ENCODE peak calls at places on chromosomes 12 and 14, in nine cellular contexts. V is stimulated activated naive CD4-positive, alpha-beta T cell treated with Interleukin-2 at 50 U/mL for 16 hours; K is left colon; M is GM23248; Z is stimulated activated CD4-positive, alpha-beta T cell treated with anti-CD3 and anti-CD28 coated beads, Interleukin-4, amount 100 ng/mL, for 48 hours; T is GM04504; S is NCI-H774; O is Calu3; J is hypothalamus. Q is an unnamed sample.

GRCh38 chr14:36604757-36605505 is 22.5 kb upstream of the NKX2-8 start:
- DNase-seq in V (no peak), K (peak), M (peak), Z (peak), T (peak), S (peak), O (peak), J (no peak), Q (peak)

GRCh38 chr14:69682607-69683263 is 71.3 kb downstream of the SUSD6 start:
- DNase-seq in V (no peak), K (no peak), M (peak), Z (no peak), T (no peak), S (no peak), O (no peak), J (no peak), Q (no peak)

GRCh38 chr12:87801860-87802720 is 227.1 kb downstream of the C12orf50 start:
- DNase-seq in V (no peak), K (no peak), M (peak), Z (no peak), T (no peak), S (peak), O (no peak), J (no peak), Q (no peak)

GRCh38 chr12:45726594-45727300 is 2.8 kb upstream of the ARID2 start:
- DNase-seq in V (peak), K (peak), M (peak), Z (peak), T (no peak), S (no peak), O (peak), J (peak), Q (peak)

GRCh38 chr12:50614167-50614762 is 109.5 kb downstream of the DIP2B start:
- DNase-seq in V (no peak), K (no peak), M (peak), Z (no peak), T (no peak), S (no peak), O (peak), J (no peak), Q (no peak)

GRCh38 chr14:34931206-34931605 is 51.6 kb upstream of the SRP54 start:
- DNase-seq in V (peak), K (no peak), M (peak), Z (no peak), T (no peak), S (no peak), O (peak), J (no peak), Q (no peak)

GRCh38 chr14:77638738-77639137 is 22.3 kb upstream of the SPTLC2 start:
- DNase-seq in V (no peak), K (no peak), M (peak), Z (no peak), T (peak), S (no peak), O (no peak), J (no peak), Q (no peak)

GRCh38 chr14:100406505-100407131 is 83.5 kb downstream of the SLC25A47 start:
- DNase-seq in V (no peak), K (peak), M (peak), Z (no peak), T (no peak), S (no peak), O (peak), J (no peak), Q (peak)

GRCh38 chr12:6181583-6182278 is 18.5 kb upstream of the CD9 start:
- DNase-seq in V (no peak), K (no peak), M (no peak), Z (no peak), T (no peak), S (no peak), O (no peak), J (no peak), Q (no peak)

GRCh38 chr12:85058339-85058738 is 22.2 kb downstream of the LRRIQ1 start:
- DNase-seq in V (no peak), K (no peak), M (no peak), Z (no peak), T (no peak), S (no peak), O (no peak), J (no peak), Q (no peak)

GRCh38 chr14:103703433-103704385 is 11.5 kb downstream of the XRCC3 start:
- DNase-seq in V (no peak), K (no peak), M (no peak), Z (no peak), T (no peak), S (no peak), O (no peak), J (no peak), Q (no peak)

GRCh38 chr14:41761204-41761603 is 154.5 kb downstream of the LRFN5 start:
- DNase-seq in V (no peak), K (no peak), M (no peak), Z (no peak), T (no peak), S (no peak), O (no peak), J (no peak), Q (no peak)

GRCh38 chr12:49369723-49370145 is 2.5 kb downstream of the SPATS2 start:
- DNase-seq in V (peak), K (peak), M (peak), Z (peak), T (no peak), S (peak), O (peak), J (no peak), Q (peak)

GRCh38 chr14:20429801-20430669 is 5.9 kb downstream of the KLHL33 start:
- DNase-seq in V (no peak), K (peak), M (no peak), Z (no peak), T (no peak), S (no peak), O (no peak), J (peak), Q (peak)

GRCh38 chr14:37583358-37584210 is 11.5 kb downstream of the FOXA1 start:
- DNase-seq in V (no peak), K (peak), M (no peak), Z (no peak), T (no peak), S (peak), O (peak), J (no peak), Q (no peak)

GRCh38 chr12:60872219-60872618 is 1276.4 kb downstream of the SLC16A7 start:
- DNase-seq in V (no peak), K (no peak), M (no peak), Z (no peak), T (no peak), S (no peak), O (no peak), J (no peak), Q (no peak)

GRCh38 chr12:12976366-12976765 is 23.7 kb downstream of the HEBP1 start:
- DNase-seq in V (no peak), K (no peak), M (peak), Z (no peak), T (peak), S (no peak), O (no peak), J (peak), Q (peak)

Q was measured in body of pancreas.